ENCODE peak calls at places on chromosomes 2 and 18, in five cellular contexts. G is tibial nerve, H is fibroblast of lung, W is lower lobe of right lung, P is SJSA1. A is an unnamed sample. For H3K9me3, the result is how much of the 10 kb centered on the place peaks cover.

GRCh38 chr2:192146069-192147006 is 48.4 kb downstream of the TMEFF2 start:
- DNase-seq in G (no peak), H (peak), W (no peak), P (no peak), A (no peak)

GRCh38 chr2:41504532-41504931 is 543.3 kb upstream of the PKDCC start:
- DNase-seq in G (no peak), H (no peak), W (no peak), P (no peak), A (no peak)

GRCh38 chr18:9210996-9211395 is 74.4 kb downstream of the ANKRD12 start:
- DNase-seq in G (no peak), H (no peak), W (no peak), P (no peak), A (no peak)

GRCh38 chr18:61833387-61833786 is 59.4 kb downstream of the RNF152 start:
- DNase-seq in G (no peak), H (peak), W (no peak), P (no peak), A (no peak)

GRCh38 chr2:162565666-162566065 is 221.7 kb downstream of the GCA start:
- DNase-seq in G (no peak), H (no peak), W (no peak), P (no peak), A (no peak)

GRCh38 chr2:98446850-98447249 is 2.2 kb downstream of the INPP4A start:
- DNase-seq in G (no peak), H (no peak), W (no peak), P (no peak), A (no peak)

GRCh38 chr2:234488913-234489451 is 7.9 kb downstream of the ARL4C start:
- DNase-seq in G (no peak), H (no peak), W (no peak), P (no peak), A (peak)

GRCh38 chr2:65396348-65397026 is 35.9 kb downstream of the SPRED2 start:
- DNase-seq in G (no peak), H (peak), W (no peak), P (no peak), A (no peak)

GRCh38 chr2:10601866-10602566 is 87.8 kb downstream of the NOL10 start:
- DNase-seq in G (no peak), H (no peak), W (no peak), P (no peak), A (no peak)

GRCh38 chr2:52570716-52571115 is 1196.9 kb upstream of the CHAC2 start:
- DNase-seq in G (no peak), H (no peak), W (no peak), P (no peak), A (no peak)

GRCh38 chr2:52572469-52572894 is 1195.1 kb upstream of the CHAC2 start:
- DNase-seq in G (no peak), H (no peak), W (no peak), P (no peak), A (no peak)

GRCh38 chr2:52571380-52572347 is 1195.9 kb upstream of the CHAC2 start:
- DNase-seq in G (no peak), H (no peak), W (no peak), P (no peak), A (no peak)
- H3K9me3 ChIP-seq in G (under half), H (under half), W (under half), P (under half), A (under half)

GRCh38 chr2:89811295-89811694 is 1119.8 kb downstream of the RPIA start:
- DNase-seq in G (no peak), H (no peak), W (no peak), P (no peak), A (no peak)
- H3K9me3 ChIP-seq in G (half or more), H (under half), W (half or more), P (under half), A (under half)

DNA sequence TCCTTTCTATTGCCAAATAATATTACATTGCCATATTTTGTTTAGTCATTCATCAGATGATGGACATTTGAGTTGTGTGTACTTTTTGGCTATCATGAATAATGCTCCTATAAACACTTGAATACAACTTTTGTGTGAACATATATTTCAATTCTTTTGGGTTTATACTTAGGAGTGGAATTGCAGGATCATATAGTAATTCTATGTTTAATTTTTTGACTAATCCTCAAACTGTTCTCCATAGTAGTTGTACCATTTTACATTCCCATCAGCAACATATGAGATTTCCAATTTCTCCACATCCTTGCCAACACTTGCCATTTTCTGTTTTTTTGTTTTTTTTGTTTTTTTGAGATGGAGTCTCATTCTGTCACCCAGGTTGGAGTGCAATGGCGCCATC is 87.2 kb downstream of the B3GNT2 start:
- DNase-seq in G (no peak), H (no peak), W (no peak), P (no peak), A (no peak)
- H3K9me3 ChIP-seq in G (under half), H (under half), W (under half), P (under half), A (under half)

GRCh38 chr2:176081451-176081992 is 2.2 kb downstream of the EVX2 start:
- DNase-seq in G (no peak), H (peak), W (no peak), P (no peak), A (no peak)

GRCh38 chr2:176084629-176085119 is 912 bp upstream of the EVX2 start:
- DNase-seq in G (no peak), H (no peak), W (no peak), P (no peak), A (no peak)

GRCh38 chr2:176083796-176084261 is at the start of gene EVX2:
- DNase-seq in G (no peak), H (no peak), W (no peak), P (no peak), A (no peak)

GRCh38 chr2:176081993-176082884 is 1.5 kb downstream of the EVX2 start:
- DNase-seq in G (no peak), H (no peak), W (no peak), P (no peak), A (no peak)

DNA sequence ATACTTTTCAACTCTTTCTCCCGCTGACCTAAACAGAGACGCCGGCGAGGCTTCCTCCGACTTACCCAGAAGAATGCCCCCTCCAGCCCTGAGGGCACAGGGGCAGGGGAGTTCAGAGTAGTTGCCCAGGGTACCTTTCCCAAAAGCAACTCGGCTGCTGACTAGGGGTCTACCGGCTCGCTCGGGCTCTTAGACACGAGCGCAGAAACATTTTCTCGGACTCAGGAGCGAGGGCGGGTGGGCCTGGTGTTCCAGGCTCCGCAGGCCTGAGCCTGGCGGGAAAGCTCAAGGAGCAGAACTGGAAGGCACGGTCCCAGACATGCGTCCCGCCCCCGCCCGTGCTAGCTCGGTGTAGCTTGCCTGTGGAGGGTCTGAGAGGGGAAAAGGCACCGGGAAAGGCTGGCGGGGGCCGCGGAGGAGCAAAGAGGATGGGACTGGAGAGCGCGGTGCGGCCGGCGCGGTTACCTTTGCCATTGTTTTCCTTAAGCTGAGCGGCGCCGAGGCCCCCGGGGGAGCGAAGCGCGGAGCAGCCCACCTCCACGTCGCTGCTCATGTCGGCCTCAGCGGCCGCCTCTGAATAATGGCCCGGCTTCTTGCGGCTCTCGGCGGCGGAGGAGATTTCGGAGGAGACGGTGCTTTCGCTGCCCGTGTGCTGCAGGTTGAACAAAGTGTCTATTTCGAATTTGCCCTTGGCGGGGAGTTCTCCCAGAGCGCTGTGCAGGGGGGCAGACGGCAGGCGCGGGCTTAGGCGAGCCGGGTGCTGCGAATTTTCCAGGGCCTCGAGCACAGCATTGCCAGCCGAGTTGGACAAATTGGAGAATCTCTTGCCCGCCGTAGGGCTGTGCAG is 654 bp downstream of the EVX2 start:
- DNase-seq in G (no peak), H (no peak), W (no peak), P (no peak), A (no peak)
- H3K9me3 ChIP-seq in G (under half), H (under half), W (under half), P (under half), A (under half)

GRCh38 chr18:75931079-75931478 is 503.6 kb upstream of the SMIM21 start:
- DNase-seq in G (no peak), H (no peak), W (no peak), P (no peak), A (no peak)
- H3K9me3 ChIP-seq in G (under half), H (under half), W (under half), P (under half), A (under half)

GRCh38 chr2:220539481-220539880 is 912.1 kb downstream of the SLC4A3 start:
- DNase-seq in G (no peak), H (no peak), W (no peak), P (no peak), A (no peak)
- H3K9me3 ChIP-seq in G (under half), H (under half), W (under half), P (under half), A (under half)

GRCh38 chr2:16218651-16219050 is 278.3 kb downstream of the MYCN start:
- DNase-seq in G (no peak), H (no peak), W (no peak), P (no peak), A (no peak)
- H3K9me3 ChIP-seq in G (under half), H (under half), W (under half), P (under half), A (under half)

GRCh38 chr18:56146565-56146964 is 491.8 kb downstream of the TXNL1 start:
- DNase-seq in G (no peak), H (no peak), W (no peak), P (no peak), A (no peak)

GRCh38 chr18:56152547-56152946 is 485.8 kb downstream of the TXNL1 start:
- DNase-seq in G (no peak), H (no peak), W (no peak), P (no peak), A (no peak)

GRCh38 chr18:56148373-56148772 is 490.0 kb downstream of the TXNL1 start:
- DNase-seq in G (no peak), H (peak), W (no peak), P (peak), A (no peak)
- H3K9me3 ChIP-seq in G (under half), H (under half), W (under half), P (under half), A (under half)

DNA sequence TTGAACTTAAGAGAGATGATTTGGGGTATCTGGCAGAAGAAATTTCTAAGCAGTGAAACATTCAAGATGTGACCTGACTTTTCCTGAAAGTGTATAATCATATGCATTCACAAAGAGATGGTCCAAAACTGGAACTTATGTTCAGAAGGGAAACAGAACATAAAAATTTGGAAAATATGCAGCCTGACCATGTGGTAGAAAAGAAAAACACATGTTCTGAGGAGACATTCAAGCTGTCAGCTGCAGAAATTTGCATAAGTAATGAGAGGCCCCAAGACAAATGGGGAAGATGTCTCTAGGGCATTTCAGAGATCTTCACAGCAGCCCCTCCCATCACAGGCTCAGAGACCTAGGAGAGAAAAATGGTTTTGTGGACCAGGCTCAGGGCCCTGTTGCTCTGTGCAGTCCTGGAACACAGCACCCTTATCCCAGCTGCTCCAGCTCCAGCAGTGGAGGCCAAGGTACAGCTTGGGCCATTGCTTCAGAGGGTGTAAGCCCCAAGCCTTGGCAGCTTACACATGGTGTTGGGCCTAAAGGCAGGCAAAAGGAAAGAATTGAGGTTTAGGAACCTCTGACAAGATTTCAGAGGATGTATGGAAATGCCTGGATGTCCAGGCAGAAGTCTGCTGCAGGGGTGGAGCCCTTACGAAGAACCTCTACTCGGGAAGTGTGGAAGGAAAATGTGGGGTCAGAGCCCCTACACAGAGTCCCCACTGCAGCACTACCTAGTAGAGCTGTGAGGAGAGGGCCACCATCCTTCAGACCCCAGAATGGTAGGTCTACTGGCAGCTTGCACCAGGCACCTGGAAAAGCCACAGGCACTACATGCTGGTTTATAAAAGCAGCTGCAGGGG is 124.0 kb downstream of the RPIA start:
- DNase-seq in G (no peak), H (no peak), W (no peak), P (no peak), A (no peak)
- H3K9me3 ChIP-seq in G (under half), H (under half), W (under half), P (under half), A (under half)